ENCODE peak calls at places on chromosomes 7 and 10, in ten cellular contexts. G, W, D, X, B, K, A, V, T and J are unnamed samples.
A peak's percentile ranks its signal among the peaks of the same experiment; 100 is the strongest.

GRCh38 chr7:143285454-143285756 is 647 bp downstream of the TMEM139 start:
- DNase-seq in G (no peak), W (no peak), D (peak; percentile 81), X (no peak), B (no peak), K (peak; percentile 43), A (peak; percentile 60), V (no peak), T (no peak), J (no peak)

GRCh38 chr10:3465406-3465891 is 292.9 kb upstream of the PITRM1 start:
- DNase-seq in G (peak; percentile 42), W (no peak), D (peak; percentile 67), X (no peak), B (no peak), K (no peak), A (peak; percentile 86), V (no peak), T (no peak), J (no peak)

GRCh38 chr10:85265121-85265520 is 936.7 kb downstream of the CCSER2 start:
- DNase-seq in G (no peak), W (no peak), D (no peak), X (no peak), B (no peak), K (no peak), A (peak; percentile 52), V (no peak), T (no peak), J (no peak)

GRCh38 chr7:82091126-82091682 is 321.4 kb upstream of the HGF start:
- DNase-seq in G (no peak), W (no peak), D (no peak), X (peak; percentile 87), B (no peak), K (no peak), A (no peak), V (no peak), T (no peak), J (no peak)

GRCh38 chr10:91575044-91575610 is 57.7 kb downstream of the PPP1R3C start:
- DNase-seq in G (no peak), W (no peak), D (no peak), X (no peak), B (no peak), K (no peak), A (no peak), V (no peak), T (no peak), J (no peak)

GRCh38 chr7:141451232-141451631 is 100.0 kb upstream of the AGK start:
- DNase-seq in G (peak; percentile 24), W (no peak), D (no peak), X (no peak), B (no peak), K (no peak), A (no peak), V (no peak), T (no peak), J (no peak)

GRCh38 chr7:149872419-149873073 is 1.2 kb upstream of the ATP6V0E2 start:
- DNase-seq in G (peak; percentile 82), W (peak; percentile 62), D (peak; percentile 82), X (peak; percentile 90), B (peak; percentile 87), K (peak; percentile 63), A (peak; percentile 48), V (peak; percentile 40), T (peak; percentile 84), J (peak; percentile 98)

GRCh38 chr7:35253680-35254495 is at the start of gene TBX20:
- DNase-seq in G (peak; percentile 90), W (peak; percentile 31), D (peak; percentile 51), X (peak; percentile 68), B (peak; percentile 77), K (no peak), A (peak; percentile 9), V (no peak), T (peak; percentile 88), J (peak; percentile 84)

GRCh38 chr10:54139819-54140428 is 661.1 kb downstream of the PCDH15 start:
- DNase-seq in G (no peak), W (no peak), D (no peak), X (no peak), B (no peak), K (no peak), A (no peak), V (no peak), T (no peak), J (no peak)

GRCh38 chr10:29736325-29737208 is 101.8 kb upstream of the SVIL start:
- DNase-seq in G (peak; percentile 88), W (peak; percentile 58), D (peak; percentile 73), X (peak; percentile 33), B (peak; percentile 64), K (peak; percentile 61), A (no peak), V (no peak), T (peak; percentile 71), J (peak; percentile 99)

GRCh38 chr10:29735628-29736324 is 101.0 kb upstream of the SVIL start:
- DNase-seq in G (peak; percentile 96), W (peak; percentile 84), D (peak; percentile 92), X (peak; percentile 71), B (peak; percentile 88), K (peak; percentile 91), A (peak; percentile 65), V (no peak), T (peak; percentile 84), J (peak; percentile 99)

GRCh38 chr10:29734640-29734979 is 99.8 kb upstream of the SVIL start:
- DNase-seq in G (peak; percentile 51), W (no peak), D (peak; percentile 36), X (no peak), B (no peak), K (peak; percentile 41), A (no peak), V (no peak), T (no peak), J (peak; percentile 72)

GRCh38 chr10:29734980-29735627 is 100.3 kb upstream of the SVIL start:
- DNase-seq in G (peak; percentile 81), W (peak; percentile 57), D (peak; percentile 66), X (peak; percentile 42), B (peak; percentile 78), K (peak; percentile 52), A (no peak), V (no peak), T (peak; percentile 81), J (peak; percentile 95)

GRCh38 chr10:29737209-29737565 is 102.4 kb upstream of the SVIL start:
- DNase-seq in G (no peak), W (no peak), D (no peak), X (no peak), B (no peak), K (no peak), A (no peak), V (no peak), T (no peak), J (no peak)
- H3K4me3 ChIP-seq in G (peak overlapping the region; percentile 67), W (peak overlapping the region; percentile 84), D (peak overlapping the region; percentile 78), X (no peak overlapping the region), B (peak overlapping the region; percentile 90), K (no peak overlapping the region), A (peak overlapping the region; percentile 63), V (peak overlapping the region; percentile 67), T (peak overlapping the region; percentile 81), J (peak overlapping the region; percentile 85)

GRCh38 chr7:101167645-101168411 is 2.5 kb upstream of the VGF start:
- DNase-seq in G (peak; percentile 47), W (no peak), D (no peak), X (no peak), B (no peak), K (no peak), A (no peak), V (no peak), T (no peak), J (peak; percentile 49)

GRCh38 chr7:101166909-101167644 is 1.7 kb upstream of the VGF start:
- DNase-seq in G (peak; percentile 87), W (no peak), D (no peak), X (peak; percentile 48), B (no peak), K (no peak), A (no peak), V (no peak), T (no peak), J (peak; percentile 70)

GRCh38 chr7:101165958-101166602 is 711 bp upstream of the VGF start:
- DNase-seq in G (peak; percentile 75), W (no peak), D (no peak), X (no peak), B (no peak), K (no peak), A (no peak), V (no peak), T (no peak), J (peak; percentile 38)

GRCh38 chr7:101165075-101165957 is at the start of gene VGF:
- DNase-seq in G (peak; percentile 98), W (peak; percentile 88), D (peak; percentile 95), X (peak; percentile 85), B (peak; percentile 92), K (peak; percentile 91), A (peak; percentile 70), V (no peak), T (peak; percentile 96), J (peak; percentile 100)

DNA sequence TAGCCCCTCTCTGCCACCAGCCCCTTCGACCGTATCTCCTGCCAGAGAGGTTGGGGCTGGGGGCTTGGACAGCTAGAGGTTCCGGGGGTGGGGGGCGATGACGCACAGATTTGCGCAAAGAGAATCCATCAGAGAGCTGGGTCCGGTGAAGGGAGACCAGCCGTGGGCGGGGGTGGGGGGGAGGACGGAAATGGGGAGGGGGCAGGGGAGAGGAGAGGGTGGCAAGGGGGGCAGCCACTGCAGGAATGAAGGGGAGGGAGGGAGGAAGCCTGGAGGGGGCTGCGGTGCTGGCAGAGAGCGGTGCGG is 1.2 kb upstream of the VGF start:
- DNase-seq in G (no peak), W (no peak), D (no peak), X (no peak), B (no peak), K (no peak), A (no peak), V (no peak), T (no peak), J (peak; percentile 57)
- H3K4me3 ChIP-seq in G (no peak overlapping the region), W (no peak overlapping the region), D (no peak overlapping the region), X (no peak overlapping the region), B (no peak overlapping the region), K (no peak overlapping the region), A (no peak overlapping the region), V (no peak overlapping the region), T (no peak overlapping the region), J (no peak overlapping the region)

GRCh38 chr7:151822541-151823181 is 54.3 kb downstream of the PRKAG2 start:
- DNase-seq in G (no peak), W (peak; percentile 35), D (no peak), X (no peak), B (no peak), K (no peak), A (no peak), V (no peak), T (no peak), J (peak; percentile 45)
- H3K4me3 ChIP-seq in G (no peak overlapping the region), W (no peak overlapping the region), D (no peak overlapping the region), X (no peak overlapping the region), B (no peak overlapping the region), K (no peak overlapping the region), A (no peak overlapping the region), V (no peak overlapping the region), T (no peak overlapping the region), J (no peak overlapping the region)

DNA sequence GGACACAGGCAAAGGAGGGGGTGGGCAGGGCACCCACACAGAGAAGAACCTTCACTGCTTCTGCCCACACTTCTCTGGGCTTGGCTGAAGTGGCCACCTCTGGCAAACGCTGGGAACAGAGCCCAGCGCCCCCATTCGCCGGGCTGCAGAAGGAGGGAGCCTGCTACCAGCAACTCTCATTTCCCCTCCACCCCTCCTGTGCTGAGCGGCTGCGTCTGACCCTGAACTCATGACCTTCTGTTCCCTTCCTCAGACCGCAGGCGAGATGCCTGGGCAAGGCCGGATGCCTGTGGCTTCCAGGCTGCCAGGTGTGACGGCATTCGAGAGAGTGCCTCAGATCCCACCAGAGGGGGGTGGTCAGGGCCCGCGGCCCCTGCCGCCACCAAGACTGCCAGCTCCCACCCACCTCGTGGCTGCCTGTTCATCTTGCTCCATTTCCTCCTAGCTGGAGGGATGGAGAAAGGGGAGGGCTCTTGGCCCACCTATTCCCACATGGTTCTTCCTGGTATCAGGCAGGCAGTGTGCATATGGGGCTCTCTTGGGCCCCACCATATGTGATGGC is 19.8 kb downstream of the DNAJB12 start:
- DNase-seq in G (peak; percentile 65), W (peak; percentile 86), D (peak; percentile 68), X (no peak), B (peak; percentile 84), K (peak; percentile 96), A (peak; percentile 75), V (no peak), T (peak; percentile 91), J (peak; percentile 94)
- H3K4me3 ChIP-seq in G (no peak overlapping the region), W (no peak overlapping the region), D (no peak overlapping the region), X (no peak overlapping the region), B (no peak overlapping the region), K (no peak overlapping the region), A (no peak overlapping the region), V (no peak overlapping the region), T (no peak overlapping the region), J (peak overlapping the region; percentile 25)